ENCODE peak calls at places on chromosome 16, in seven cellular contexts. J is tibial nerve, U is IMR-90, X is H1, H is heart left ventricle, D is breast epithelium, P is esophagus squamous epithelium. T is an unnamed sample. For H3K36me3, the result is how much of the 10 kb centered on the place peaks cover.

GRCh38 chr16:79758615-79759346 is 158.2 kb upstream of the MAF start:
- DNase-seq in J (no peak), X (no peak), D (no peak), P (no peak), H (no peak), U (no peak), T (no peak)

GRCh38 chr16:8868272-8869211 is at the start of gene CARHSP1:
- DNase-seq in D (peak), X (peak), U (peak), J (peak), H (peak), P (peak), T (peak)

GRCh38 chr16:13289515-13289914 is 388.1 kb downstream of the SHISA9 start:
- DNase-seq in P (no peak), U (no peak), X (no peak), D (no peak), J (no peak), H (no peak), T (no peak)

GRCh38 chr16:85326794-85327181 is 214.5 kb upstream of the CIBAR2 start:
- DNase-seq in D (no peak), H (no peak), J (no peak), U (no peak), X (no peak), P (no peak), T (no peak)

GRCh38 chr16:12468552-12468951 is 335.1 kb downstream of the CPPED1 start:
- DNase-seq in P (no peak), U (no peak), H (no peak), J (no peak), D (no peak), X (peak), T (no peak)

GRCh38 chr16:10027553-10027952 is 154.7 kb downstream of the GRIN2A start:
- DNase-seq in X (no peak), H (no peak), J (no peak), D (no peak), U (no peak), P (no peak), T (no peak)

GRCh38 chr16:5298202-5298601 is 200.6 kb upstream of the EEF2KMT start:
- DNase-seq in H (no peak), D (no peak), P (no peak), J (no peak), X (no peak), U (no peak), T (no peak)

GRCh38 chr16:22945361-22945760 is 131.4 kb downstream of the HS3ST2 start:
- DNase-seq in H (no peak), D (no peak), U (no peak), X (no peak), P (no peak), J (no peak), T (peak)

GRCh38 chr16:73019456-73020362 is 28.2 kb downstream of the ZFHX3 start:
- DNase-seq in H (peak), P (no peak), U (peak), J (no peak), X (no peak), D (no peak), T (peak)

GRCh38 chr16:85523602-85524364 is 89.3 kb upstream of the GSE1 start:
- DNase-seq in X (no peak), U (peak), D (no peak), J (no peak), P (no peak), H (peak), T (no peak)

GRCh38 chr16:85625053-85625452 is 11.9 kb downstream of the GSE1 start:
- DNase-seq in P (no peak), X (no peak), H (no peak), D (no peak), J (no peak), U (no peak), T (peak)

GRCh38 chr16:50741225-50741807 is 570 bp upstream of the CYLD start:
- DNase-seq in U (no peak), D (peak), X (no peak), J (no peak), P (no peak), H (peak), T (peak)

GRCh38 chr16:8510160-8510559 is 80.2 kb downstream of the TMEM114 start:
- DNase-seq in H (no peak), D (no peak), X (no peak), U (no peak), J (no peak), P (no peak), T (peak)

GRCh38 chr16:28837672-28838557 is 8.2 kb downstream of the TUFM start:
- DNase-seq in X (no peak), D (no peak), H (no peak), P (no peak), U (no peak), J (no peak), T (peak)

GRCh38 chr16:8852534-8852933 is 16.3 kb downstream of the CARHSP1 start:
- DNase-seq in J (no peak), P (no peak), X (no peak), H (no peak), U (no peak), D (no peak), T (no peak)

GRCh38 chr16:54417384-54417783 is 130.8 kb upstream of the IRX3 start:
- DNase-seq in D (no peak), U (no peak), P (no peak), X (no peak), H (no peak), J (no peak), T (no peak)
- TF ChIP-seq CTCF in D (no peak), U (no peak), P (no peak), X (no peak), H (no peak), J (no peak), T (no peak)

GRCh38 chr16:88622866-88623265 is 15.5 kb upstream of the IL17C start:
- DNase-seq in U (no peak), H (no peak), X (no peak), P (no peak), J (no peak), D (no peak), T (no peak)

GRCh38 chr16:88624481-88624880 is 13.9 kb upstream of the IL17C start:
- DNase-seq in D (no peak), P (no peak), X (no peak), H (no peak), U (no peak), J (no peak), T (no peak)

GRCh38 chr16:88622125-88622524 is 16.2 kb upstream of the IL17C start:
- DNase-seq in J (no peak), H (no peak), P (no peak), D (no peak), U (no peak), X (no peak), T (no peak)

GRCh38 chr16:88624977-88625576 is 13.3 kb upstream of the IL17C start:
- DNase-seq in H (no peak), P (no peak), X (no peak), J (no peak), U (no peak), D (no peak), T (no peak)

GRCh38 chr16:88623858-88624257 is 14.5 kb upstream of the IL17C start:
- DNase-seq in J (no peak), P (no peak), D (no peak), U (no peak), H (no peak), X (no peak), T (no peak)
- TF ChIP-seq POLR2A in J (no peak), P (no peak), D (no peak), U (no peak), H (no peak), X (no peak), T (no peak)

GRCh38 chr16:3764409-3764808 is 47.1 kb upstream of the TRAP1 start:
- DNase-seq in X (no peak), P (no peak), D (no peak), U (no peak), H (no peak), J (no peak), T (no peak)

GRCh38 chr16:3760518-3760917 is 43.2 kb upstream of the TRAP1 start:
- DNase-seq in J (no peak), X (no peak), D (no peak), P (no peak), U (no peak), H (no peak), T (no peak)

GRCh38 chr16:3759736-3760135 is 42.4 kb upstream of the TRAP1 start:
- DNase-seq in H (no peak), D (no peak), U (no peak), J (no peak), X (no peak), P (no peak), T (no peak)

GRCh38 chr16:3762080-3762750 is 44.9 kb upstream of the TRAP1 start:
- DNase-seq in U (no peak), X (no peak), P (no peak), H (no peak), J (no peak), D (no peak), T (no peak)

GRCh38 chr16:3761375-3762079 is 44.2 kb upstream of the TRAP1 start:
- DNase-seq in J (no peak), X (no peak), H (no peak), U (no peak), D (no peak), P (no peak), T (no peak)
- H3K36me3 ChIP-seq in J (under half), X (under half), H (under half), U (half or more), D (under half), P (half or more), T (under half)

DNA sequence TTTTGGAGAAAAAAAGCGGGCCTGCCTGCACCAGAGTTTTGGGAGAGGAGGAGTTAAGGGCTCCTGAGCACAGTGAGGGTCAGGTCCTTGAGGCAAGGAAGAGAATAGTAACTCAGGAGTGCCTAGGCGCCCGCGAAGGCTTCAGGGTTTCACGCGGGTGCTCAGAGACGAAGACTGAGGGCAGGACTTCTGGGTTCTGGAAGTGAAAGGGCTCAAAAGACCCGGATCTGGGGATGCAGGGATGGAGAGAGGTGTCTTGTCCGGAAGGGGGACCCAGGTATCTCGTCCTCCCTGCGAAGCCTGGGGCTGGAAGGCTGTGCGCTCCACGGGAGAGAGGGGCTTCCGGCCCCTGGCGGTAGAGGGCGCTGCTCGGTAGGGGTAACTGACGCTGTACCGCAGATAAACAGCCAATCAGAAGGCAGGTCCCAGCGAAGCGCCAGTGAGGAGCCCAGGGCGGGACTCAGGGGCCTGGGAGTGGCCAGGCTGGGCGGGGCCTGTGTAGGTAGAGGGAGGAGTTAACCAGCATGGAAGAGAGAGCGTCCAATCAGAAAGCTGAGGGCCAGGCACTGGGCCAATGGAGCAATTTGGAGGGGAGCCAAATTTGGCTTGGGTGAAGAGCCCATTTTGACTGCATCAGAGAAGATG is 729 bp downstream of the TGFB1I1 start:
- DNase-seq in D (peak), U (peak), J (peak), H (peak), P (no peak), X (peak), T (peak)
- TF ChIP-seq CTCF in D (peak), U (peak), J (peak), H (peak), P (peak), X (peak), T (peak)

GRCh38 chr16:88805340-88805715 is 1.7 kb downstream of the CDT1 start:
- DNase-seq in J (no peak), U (no peak), P (no peak), X (no peak), H (no peak), D (no peak), T (no peak)

GRCh38 chr16:88806491-88807111 is 3.0 kb downstream of the CDT1 start:
- DNase-seq in P (no peak), U (no peak), D (no peak), J (no peak), H (no peak), X (no peak), T (no peak)

GRCh38 chr16:88807626-88808453 is 3.9 kb downstream of the APRT start:
- DNase-seq in J (no peak), U (no peak), X (no peak), P (no peak), D (no peak), H (no peak), T (no peak)

GRCh38 chr16:88805887-88806393 is 2.4 kb downstream of the CDT1 start:
- DNase-seq in D (no peak), X (no peak), J (no peak), P (no peak), H (no peak), U (no peak), T (no peak)

GRCh38 chr16:88807142-88807625 is 3.6 kb downstream of the CDT1 start:
- DNase-seq in H (no peak), P (no peak), U (no peak), J (no peak), X (no peak), D (no peak), T (no peak)
- TF ChIP-seq POLR2A in H (no peak), P (no peak), U (no peak), J (no peak), X (no peak), D (no peak), T (no peak)

GRCh38 chr16:66562986-66563385 is 3.3 kb upstream of the CMTM1 start:
- DNase-seq in X (no peak), P (no peak), H (no peak), J (no peak), D (no peak), U (no peak), T (no peak)
- H3K36me3 ChIP-seq in X (under half), P (half or more), H (under half), J (under half), D (under half), U (under half), T (under half)

DNA sequence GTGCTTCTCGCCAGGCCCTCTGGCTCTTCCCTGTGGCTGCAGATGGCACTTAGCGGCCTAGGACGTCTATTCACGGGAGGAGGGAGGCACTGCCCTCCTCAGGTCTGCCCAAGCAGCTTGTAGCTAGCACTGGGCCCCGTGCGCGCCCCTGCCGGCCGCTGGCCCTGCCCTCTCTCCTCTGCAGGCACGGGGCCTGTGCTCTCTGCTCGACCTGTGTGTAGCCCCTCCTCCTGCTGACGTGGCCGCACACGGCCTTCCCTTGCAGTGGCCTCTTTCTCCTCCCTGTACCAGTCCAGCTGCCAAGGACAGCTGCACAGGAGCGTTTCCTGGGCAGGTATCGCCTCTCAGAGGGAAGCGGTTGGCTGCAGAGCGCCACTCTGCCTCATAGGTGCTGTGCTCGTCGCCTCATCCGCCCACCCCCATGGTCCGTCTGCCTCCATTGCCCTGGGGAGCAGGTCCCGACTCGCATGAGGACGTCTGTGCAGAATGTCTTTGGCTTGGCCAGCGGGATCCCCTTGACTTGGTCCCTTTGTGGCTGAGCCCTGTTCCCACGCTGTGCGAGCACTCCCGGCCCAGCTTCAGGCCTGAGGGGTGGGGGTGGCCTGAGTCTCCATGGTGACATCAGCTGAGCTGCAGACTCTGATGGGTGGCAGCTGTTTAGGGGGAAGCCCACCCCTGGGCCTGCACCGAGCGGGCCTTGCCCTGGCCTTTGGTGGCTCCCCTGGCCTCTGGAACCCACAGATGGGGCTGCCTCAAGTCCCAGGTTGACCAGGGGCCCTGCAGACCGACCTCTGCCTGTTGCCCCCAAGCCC is 34.6 kb downstream of the TSC2 start:
- DNase-seq in J (no peak), H (peak), D (peak), U (peak), X (no peak), P (no peak), T (peak)
- TF ChIP-seq CTCF in J (no peak), H (no peak), D (no peak), U (no peak), X (no peak), P (no peak), T (peak)

GRCh38 chr16:89588413-89589109 is 13.0 kb downstream of the CPNE7 start:
- DNase-seq in H (no peak), U (no peak), D (no peak), P (no peak), X (no peak), J (no peak), T (no peak)
- TF ChIP-seq POLR2A in H (no peak), U (no peak), D (no peak), P (no peak), X (no peak), J (no peak), T (no peak)

DNA sequence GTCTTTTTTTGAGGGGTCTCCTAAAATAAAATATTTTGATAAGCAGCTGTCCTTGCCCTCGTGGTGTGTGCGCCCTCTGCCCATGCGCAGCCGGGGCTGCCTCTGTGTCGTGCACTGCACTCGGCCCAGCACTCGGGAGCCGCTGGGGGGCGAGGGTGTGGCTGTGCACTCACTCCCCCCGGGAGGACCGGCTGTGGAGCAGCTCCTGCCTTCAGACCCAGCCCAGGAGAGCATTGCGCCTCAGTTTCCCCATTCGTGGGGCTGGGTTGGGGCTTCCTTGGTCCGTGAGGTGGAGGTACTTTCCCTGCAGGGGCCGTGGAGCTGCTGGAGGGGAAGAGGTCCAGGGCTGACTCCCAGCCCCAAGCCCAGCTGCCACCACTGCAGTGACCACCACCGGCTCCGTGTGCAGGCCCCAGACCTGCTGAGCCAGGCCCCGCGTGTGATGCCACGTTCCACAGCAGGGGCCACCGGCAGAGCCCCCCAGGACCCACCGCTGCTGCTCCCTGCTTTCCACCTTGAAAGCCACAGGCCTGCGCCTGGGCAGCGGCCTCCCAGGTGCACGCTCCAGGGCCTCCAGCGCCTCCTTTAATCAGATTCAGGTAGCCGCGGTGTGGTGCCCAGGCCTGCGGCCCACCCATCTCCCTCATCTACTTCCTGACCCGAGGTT is 6.3 kb upstream of the IL17C start:
- DNase-seq in P (no peak), X (no peak), J (no peak), U (no peak), D (no peak), H (no peak), T (no peak)
- H3K36me3 ChIP-seq in P (half or more), X (under half), J (under half), U (half or more), D (under half), H (under half), T (under half)

DNA sequence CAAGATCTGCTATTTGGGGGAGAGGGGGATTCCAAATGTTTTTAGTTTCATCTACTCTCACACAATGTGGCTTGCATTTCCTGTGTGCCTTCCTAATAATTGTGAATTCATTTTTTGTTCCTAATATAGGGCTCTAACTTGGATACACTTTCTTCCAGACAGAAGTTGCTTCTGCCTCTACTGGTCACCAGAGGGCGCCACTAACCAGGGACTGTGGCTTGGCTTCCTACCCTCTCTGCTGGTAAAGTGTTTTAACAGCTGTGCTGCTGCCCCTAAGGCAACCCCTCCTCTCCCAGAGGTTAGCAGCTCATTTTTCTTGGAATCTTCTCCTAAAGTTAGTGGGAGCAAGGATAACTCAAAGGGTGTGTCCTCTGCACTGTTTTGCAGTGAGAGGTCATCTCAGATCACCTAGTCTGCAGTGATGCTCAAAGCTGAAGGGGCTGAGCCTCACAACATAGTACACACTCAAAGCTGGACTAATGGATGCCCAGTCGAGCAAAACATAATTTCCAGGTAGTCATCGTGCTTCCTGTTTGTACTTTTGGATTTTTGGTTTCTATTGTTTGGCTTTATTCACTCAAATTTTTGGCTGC is 5.0 kb upstream of the PRSS54 start:
- DNase-seq in U (peak), J (no peak), D (no peak), P (no peak), H (no peak), X (peak), T (no peak)
- TF ChIP-seq CTCF in U (peak), J (no peak), D (no peak), P (no peak), H (peak), X (peak), T (peak)